ENCODE peak calls at places on chromosomes 12 and 14, in four cellular contexts. N is RWPE2; P is stimulated activated CD8-positive, alpha-beta memory T cell treated with anti-CD3 and anti-CD28 coated beads, Interleukin-2, amount 100 ng/mL, for 1 hour; M is T-helper 17 cell. C is an unnamed sample.
A peak's percentile ranks its signal among the peaks of the same experiment; 100 is the strongest.

GRCh38 chr14:34098045-34098984 is 147.4 kb upstream of the EGLN3 start:
- DNase-seq in N (no peak), P (no peak), M (no peak), C (no peak)

GRCh38 chr12:64951944-64952343 is 127.5 kb downstream of the TBC1D30 start:
- DNase-seq in M (no peak), N (no peak), P (no peak), C (no peak)

GRCh38 chr12:32988982-32989381 is 92.4 kb upstream of the PKP2 start:
- DNase-seq in P (no peak), N (no peak), M (no peak), C (no peak)

GRCh38 chr12:75820848-75821578 is 210.6 kb downstream of the PHLDA1 start:
- DNase-seq in P (no peak), N (peak; percentile 74), M (no peak), C (no peak)

GRCh38 chr12:53481957-53482586 is 17.2 kb downstream of the MAP3K12 start:
- DNase-seq in M (no peak), N (no peak), P (no peak), C (no peak)

GRCh38 chr12:52063986-52064649 is 5.7 kb upstream of the ATG101 start:
- DNase-seq in M (no peak), P (no peak), N (no peak), C (no peak)

GRCh38 chr12:122862872-122863701 is 27.8 kb downstream of the HIP1R start:
- DNase-seq in M (no peak), P (no peak), N (peak; percentile 74), C (no peak)

GRCh38 chr12:54060975-54061778 is 7.5 kb downstream of the HOXC4 start:
- DNase-seq in M (no peak), P (no peak), N (no peak), C (no peak)

GRCh38 chr14:66482873-66483272 is 3.3 kb upstream of the CCDC196 start:
- DNase-seq in N (no peak), M (no peak), P (no peak), C (no peak)

GRCh38 chr12:54051916-54052744 is 1.5 kb upstream of the HOXC4 start:
- DNase-seq in N (no peak), M (no peak), P (no peak), C (no peak)

GRCh38 chr12:92141585-92142244 is 3.9 kb downstream of the BTG1 start:
- DNase-seq in P (no peak), M (no peak), N (no peak), C (no peak)

GRCh38 chr12:100445081-100445481 is 28.6 kb upstream of the NR1H4 start:
- DNase-seq in N (no peak), M (no peak), P (no peak), C (no peak)

GRCh38 chr12:52435659-52435999 is 1.5 kb upstream of the KRT75 start:
- DNase-seq in N (no peak), P (no peak), M (no peak), C (no peak)

GRCh38 chr14:54942913-54943312 is 40.3 kb upstream of the GCH1 start:
- DNase-seq in M (no peak), N (no peak), P (no peak), C (no peak)

GRCh38 chr12:106248177-106248848 is 493 bp upstream of the CKAP4 start:
- DNase-seq in M (no peak), N (peak; percentile 65), P (no peak), C (no peak)